ENCODE peak calls at places on chromosomes 12 and 14, in four cellular contexts. X, Z, B and R are unnamed samples.

GRCh38 chr12:47811581-47812484 is 7.9 kb downstream of the HDAC7 start:
- DNase-seq in Z (no peak), X (peak; percentile 97), B (no peak), R (peak; percentile 86)

GRCh38 chr12:5070090-5070489 is 26.4 kb downstream of the KCNA5 start:
- DNase-seq in B (no peak), X (no peak), Z (no peak), R (no peak)

GRCh38 chr14:102462391-102462790 is 47.2 kb downstream of the ANKRD9 start:
- DNase-seq in Z (no peak), X (no peak), B (no peak), R (peak; percentile 13)

GRCh38 chr12:69553626-69554248 is 31.5 kb upstream of the CCT2 start:
- DNase-seq in X (peak; percentile 72), Z (no peak), B (no peak), R (peak; percentile 72)

GRCh38 chr12:100959481-100959880 is 164.9 kb downstream of the ANO4 start:
- DNase-seq in B (no peak), Z (no peak), X (peak; percentile 78), R (peak; percentile 83)

GRCh38 chr12:49342066-49342913 is 4.4 kb upstream of the DNAJC22 start:
- DNase-seq in Z (peak; percentile 82), B (peak; percentile 77), X (peak; percentile 76), R (peak; percentile 66)

GRCh38 chr12:104888892-104889291 is 69.2 kb downstream of the SLC41A2 start:
- DNase-seq in B (no peak), Z (no peak), X (no peak), R (no peak)

GRCh38 chr12:132487311-132487741 is 2.6 kb upstream of the FBRSL1 start:
- DNase-seq in Z (no peak), X (no peak), B (no peak), R (no peak)

GRCh38 chr12:76272292-76272691 is 75.9 kb downstream of the BBS10 start:
- DNase-seq in Z (no peak), X (no peak), B (no peak), R (no peak)

GRCh38 chr12:106417926-106418910 is 60.7 kb downstream of the POLR3B start:
- DNase-seq in Z (no peak), X (peak; percentile 69), B (no peak), R (peak; percentile 76)

GRCh38 chr14:56482306-56482705 is 97.3 kb upstream of the TMEM260 start:
- DNase-seq in X (peak; percentile 17), B (no peak), Z (no peak), R (peak; percentile 9)

GRCh38 chr12:69388371-69388770 is 28.8 kb downstream of the YEATS4 start:
- DNase-seq in X (peak; percentile 75), B (no peak), Z (peak; percentile 7), R (peak; percentile 81)

GRCh38 chr12:122203301-122203967 is at the start of gene B3GNT4:
- DNase-seq in B (peak; percentile 61), Z (peak; percentile 53), X (peak; percentile 40), R (peak; percentile 26)

GRCh38 chr12:101783150-101783549 is 43.9 kb upstream of the SYCP3 start:
- DNase-seq in Z (no peak), B (no peak), X (peak; percentile 9), R (no peak)

GRCh38 chr14:30440986-30441385 is 118.0 kb upstream of the G2E3 start:
- DNase-seq in X (peak; percentile 74), B (no peak), Z (no peak), R (no peak)